ENCODE peak calls at places on chromosomes 1 and 21, in six cellular contexts. R is PC-3, F is BJ, X is HCT116, G is neural crest cell, C is AG04450. D is an unnamed sample.

GRCh38 chr1:148362930-148363810 is 119.9 kb downstream of the PPIAL4G start:
- DNase-seq in R (peak), F (no peak), X (no peak), G (no peak), C (no peak), D (no peak)

GRCh38 chr1:17472814-17473213 is 33.3 kb upstream of the RCC2 start:
- DNase-seq in R (no peak), F (no peak), X (no peak), G (no peak), C (no peak), D (no peak)

GRCh38 chr1:245873883-245874671 is 633.0 kb downstream of the SMYD3 start:
- DNase-seq in R (no peak), F (no peak), X (no peak), G (no peak), C (no peak), D (no peak)

GRCh38 chr1:177355575-177355974 is 184.8 kb downstream of the BRINP2 start:
- DNase-seq in R (peak), F (no peak), X (no peak), G (peak), C (peak), D (peak)

GRCh38 chr1:12511516-12512468 is 106.2 kb downstream of the DHRS3 start:
- DNase-seq in R (no peak), F (no peak), X (no peak), G (no peak), C (no peak), D (no peak)

GRCh38 chr1:172971241-172971640 is 79.5 kb downstream of the TNFSF18 start:
- DNase-seq in R (no peak), F (no peak), X (no peak), G (no peak), C (no peak), D (no peak)

GRCh38 chr1:108199781-108200626 is at the start of gene SLC25A24:
- DNase-seq in R (peak), F (no peak), X (peak), G (peak), C (peak), D (no peak)

GRCh38 chr1:42937141-42937696 is 21.4 kb downstream of the SLC2A1 start:
- DNase-seq in R (peak), F (no peak), X (no peak), G (no peak), C (no peak), D (no peak)

GRCh38 chr1:84960371-84960770 is 36.5 kb downstream of the MCOLN2 start:
- DNase-seq in R (peak), F (peak), X (no peak), G (no peak), C (peak), D (no peak)

GRCh38 chr1:11979453-11979817 is 809 bp upstream of the MFN2 start:
- DNase-seq in R (no peak), F (no peak), X (no peak), G (no peak), C (no peak), D (no peak)

GRCh38 chr1:160558679-160559078 is 20.6 kb downstream of the CD84 start:
- DNase-seq in R (no peak), F (no peak), X (no peak), G (no peak), C (no peak), D (no peak)

GRCh38 chr1:10516244-10516643 is 41.5 kb downstream of the PEX14 start:
- DNase-seq in R (no peak), F (no peak), X (no peak), G (no peak), C (no peak), D (no peak)

GRCh38 chr21:43369124-43369523 is 57.8 kb downstream of the SIK1 start:
- DNase-seq in R (peak), F (no peak), X (no peak), G (no peak), C (no peak), D (no peak)

GRCh38 chr1:42319128-42319851 is 15.7 kb downstream of the FOXJ3 start:
- DNase-seq in R (no peak), F (no peak), X (no peak), G (no peak), C (no peak), D (no peak)

GRCh38 chr1:97038410-97038809 is 316.8 kb downstream of the PTBP2 start:
- DNase-seq in R (no peak), F (no peak), X (no peak), G (no peak), C (no peak), D (no peak)

GRCh38 chr1:46691997-46692790 is 20.5 kb downstream of the TEX38 start:
- DNase-seq in R (peak), F (no peak), X (no peak), G (no peak), C (no peak), D (no peak)

GRCh38 chr1:17516303-17517214 is 22.9 kb upstream of the ARHGEF10L start:
- DNase-seq in R (no peak), F (no peak), X (no peak), G (no peak), C (no peak), D (no peak)

GRCh38 chr1:177585492-177586220 is 384.2 kb downstream of the SEC16B start:
- DNase-seq in R (peak), F (peak), X (no peak), G (no peak), C (no peak), D (no peak)

GRCh38 chr1:247096544-247096943 is 7.6 kb downstream of the ZNF669 start:
- DNase-seq in R (no peak), F (no peak), X (no peak), G (no peak), C (no peak), D (no peak)

GRCh38 chr1:174262747-174263241 is 103.5 kb downstream of the RABGAP1L start:
- DNase-seq in R (peak), F (peak), X (peak), G (peak), C (peak), D (peak)

GRCh38 chr1:40708750-40709099 is 17.2 kb downstream of the NFYC start:
- DNase-seq in R (peak), F (peak), X (peak), G (no peak), C (peak), D (peak)

GRCh38 chr1:56816909-56817308 is 2.3 kb downstream of the FYB2 start:
- DNase-seq in R (no peak), F (no peak), X (no peak), G (no peak), C (no peak), D (no peak)

GRCh38 chr21:43810505-43811261 is 21.3 kb downstream of the RRP1 start:
- DNase-seq in R (peak), F (no peak), X (peak), G (peak), C (no peak), D (peak)

GRCh38 chr21:34644815-34645214 is 24.0 kb upstream of the CLIC6 start:
- DNase-seq in R (no peak), F (no peak), X (no peak), G (no peak), C (no peak), D (no peak)

GRCh38 chr1:115052454-115053083 is 22.9 kb downstream of the TSHB start:
- DNase-seq in R (peak), F (no peak), X (peak), G (peak), C (no peak), D (peak)

GRCh38 chr1:245983294-245983967 is 523.6 kb downstream of the SMYD3 start:
- DNase-seq in R (no peak), F (no peak), X (no peak), G (no peak), C (no peak), D (no peak)

GRCh38 chr1:66542811-66543767 is 9.1 kb downstream of the SGIP1 start:
- DNase-seq in R (peak), F (peak), X (peak), G (no peak), C (peak), D (no peak)

GRCh38 chr1:209064850-209065249 is 518.7 kb upstream of the CAMK1G start:
- DNase-seq in R (no peak), F (no peak), X (no peak), G (no peak), C (no peak), D (no peak)

GRCh38 chr1:64721576-64722145 is 23.2 kb upstream of the RAVER2 start:
- DNase-seq in R (no peak), F (no peak), X (no peak), G (no peak), C (no peak), D (no peak)

GRCh38 chr1:226954337-226954736 is 14.2 kb downstream of the COQ8A start:
- DNase-seq in R (no peak), F (no peak), X (no peak), G (no peak), C (no peak), D (no peak)

GRCh38 chr1:21510885-21511578 is 1.8 kb downstream of the ALPL start:
- DNase-seq in R (no peak), F (no peak), X (no peak), G (no peak), C (no peak), D (no peak)
- TF ChIP-seq CTCF in R (peak), F (peak), X (peak), G (no peak), C (no peak), D (peak)

GRCh38 chr1:5888606-5889211 is 103.5 kb downstream of the NPHP4 start:
- DNase-seq in R (no peak), F (no peak), X (no peak), G (peak), C (no peak), D (no peak)
- TF ChIP-seq CTCF in R (no peak), F (peak), X (peak), G (no peak), C (no peak), D (no peak)

GRCh38 chr1:30822006-30822405 is 64.4 kb upstream of the LAPTM5 start:
- DNase-seq in R (no peak), F (no peak), X (no peak), G (no peak), C (no peak), D (no peak)
- TF ChIP-seq CTCF in R (no peak), F (no peak), X (no peak), G (no peak), C (no peak), D (no peak)

DNA sequence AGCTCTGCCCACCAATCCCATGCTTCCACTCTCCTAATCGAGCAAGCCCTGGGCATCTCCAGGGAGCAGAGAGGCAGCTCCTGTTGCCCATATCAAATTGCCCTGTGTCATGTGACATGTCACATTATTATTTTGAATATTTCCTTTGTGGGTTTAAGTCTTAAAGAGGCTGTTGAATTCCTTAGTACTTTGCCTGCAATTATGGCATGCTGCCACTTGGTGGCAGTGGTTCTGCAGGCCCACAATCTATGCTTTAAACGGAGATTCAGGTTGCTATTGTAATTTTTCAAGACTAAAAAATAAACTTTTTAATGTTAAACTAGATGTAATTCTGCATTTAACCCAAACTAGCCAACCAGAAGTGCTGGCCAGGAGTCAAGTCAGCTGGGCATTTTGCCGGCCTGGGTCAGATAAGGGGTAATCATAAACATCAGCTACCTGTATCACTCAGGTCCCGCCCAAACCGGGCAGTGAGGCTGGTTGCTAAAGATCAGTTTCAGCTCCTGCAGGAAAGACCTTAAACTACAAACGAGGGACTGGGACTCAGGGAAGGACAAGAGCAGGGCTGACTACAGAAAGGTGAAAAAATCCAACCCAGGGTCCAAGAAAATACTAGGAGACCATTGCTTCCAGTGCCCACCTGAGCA is 37.3 kb upstream of the ARHGEF16 start:
- DNase-seq in R (peak), F (no peak), X (no peak), G (no peak), C (no peak), D (no peak)
- TF ChIP-seq CTCF in R (peak), F (peak), X (peak), G (peak), C (peak), D (peak)

D was measured in OCI-LY7.